ENCODE peak calls at places on chromosomes 11 and 22, in four cellular contexts. O, Z, J and L are unnamed samples.

GRCh38 chr11:92501346-92501745 is 276.7 kb downstream of the FAT3 start:
- DNase-seq in O (no peak), J (no peak), Z (no peak), L (no peak)

GRCh38 chr11:77091146-77091940 is 11.3 kb upstream of the OMP start:
- DNase-seq in O (peak; percentile 72), Z (peak; percentile 80), J (peak; percentile 64), L (peak; percentile 65)

GRCh38 chr11:15575409-15575808 is 460.7 kb downstream of the INSC start:
- DNase-seq in Z (no peak), O (no peak), J (no peak), L (no peak)

GRCh38 chr11:129790131-129790530 is 25.5 kb upstream of the TMEM45B start:
- DNase-seq in Z (no peak), O (no peak), J (no peak), L (no peak)

GRCh38 chr22:26642465-26643367 is 14.7 kb upstream of the MIAT start:
- DNase-seq in J (no peak), Z (no peak), O (no peak), L (peak; percentile 45)

GRCh38 chr11:115078461-115079438 is 400.4 kb downstream of the NXPE2 start:
- DNase-seq in Z (no peak), J (no peak), O (no peak), L (no peak)

GRCh38 chr11:12066056-12066798 is 44.2 kb upstream of the MICAL2 start:
- DNase-seq in J (peak; percentile 97), Z (no peak), O (no peak), L (no peak)

GRCh38 chr11:117572129-117572528 is 224.9 kb downstream of the DSCAML1 start:
- DNase-seq in J (no peak), O (no peak), Z (no peak), L (no peak)

GRCh38 chr11:621838-622237 is 2.9 kb downstream of the CDHR5 start:
- DNase-seq in J (no peak), O (no peak), Z (no peak), L (no peak)

GRCh38 chr11:4626207-4627105 is 10.8 kb upstream of the OR51D1 start:
- DNase-seq in Z (peak; percentile 80), O (peak; percentile 89), J (peak; percentile 63), L (peak; percentile 26)

GRCh38 chr11:105027671-105028070 is 4.7 kb upstream of the CASP5 start:
- DNase-seq in O (no peak), Z (no peak), J (no peak), L (no peak)

GRCh38 chr22:35319244-35319985 is 19.7 kb downstream of the TOM1 start:
- DNase-seq in J (no peak), O (no peak), Z (no peak), L (no peak)

GRCh38 chr11:61516191-61516590 is 7.6 kb downstream of the LRRC10B start:
- DNase-seq in Z (no peak), J (no peak), O (no peak), L (no peak)

GRCh38 chr11:126140106-126140931 is 71.1 kb downstream of the RPUSD4 start:
- DNase-seq in O (no peak), J (no peak), Z (no peak), L (no peak)

GRCh38 chr11:123434911-123435310 is 4.8 kb downstream of the GRAMD1B start:
- DNase-seq in J (no peak), O (no peak), Z (no peak), L (no peak)

GRCh38 chr11:783581-784015 is 6.3 kb downstream of the CEND1 start:
- DNase-seq in Z (peak; percentile 94), J (peak; percentile 72), O (peak; percentile 89), L (peak; percentile 27)

GRCh38 chr22:43818981-43819690 is 7.0 kb upstream of the EFCAB6 start:
- DNase-seq in J (no peak), O (no peak), Z (no peak), L (no peak)

GRCh38 chr11:46389450-46390330 is 1.9 kb downstream of the CHRM4 start:
- DNase-seq in O (peak; percentile 90), Z (peak; percentile 76), J (peak; percentile 59), L (no peak)

GRCh38 chr11:116500833-116501622 is 271.8 kb downstream of the BUD13 start:
- DNase-seq in J (no peak), O (no peak), Z (no peak), L (no peak)

GRCh38 chr11:44416776-44417175 is 106.8 kb upstream of the ALX4 start:
- DNase-seq in J (peak; percentile 64), Z (no peak), O (no peak), L (no peak)

GRCh38 chr11:104238916-104239315 is 75.0 kb upstream of the PDGFD start:
- DNase-seq in Z (no peak), O (no peak), J (no peak), L (no peak)

GRCh38 chr11:125504580-125504979 is 8.5 kb upstream of the FEZ1 start:
- DNase-seq in O (no peak), J (no peak), Z (no peak), L (no peak)

GRCh38 chr11:111445586-111445985 is 66.5 kb upstream of the POU2AF1 start:
- DNase-seq in J (no peak), O (no peak), Z (no peak), L (no peak)

GRCh38 chr22:47371263-47372090 is 609.0 kb downstream of the TBC1D22A start:
- DNase-seq in Z (no peak), O (no peak), J (no peak), L (no peak)

GRCh38 chr11:117054382-117054781 is 43.8 kb downstream of the SIK3 start:
- DNase-seq in Z (no peak), J (no peak), O (no peak), L (no peak)

GRCh38 chr11:69808708-69809107 is 10.5 kb downstream of the FGF3 start:
- DNase-seq in J (no peak), O (peak; percentile 44), Z (no peak), L (no peak)

GRCh38 chr11:83257638-83258229 is 28.4 kb downstream of the CCDC90B start:
- DNase-seq in O (no peak), J (peak; percentile 39), Z (no peak), L (no peak)

GRCh38 chr11:102476812-102477211 is 24.2 kb upstream of the TMEM123 start:
- DNase-seq in Z (no peak), J (peak; percentile 68), O (peak; percentile 35), L (peak; percentile 23)

GRCh38 chr22:45105281-45105700 is 58.4 kb upstream of the NUP50 start:
- DNase-seq in O (no peak), J (peak; percentile 95), Z (no peak), L (no peak)

GRCh38 chr22:42644422-42645340 is 4.3 kb upstream of the ATP5MGL start:
- DNase-seq in O (no peak), Z (no peak), J (no peak), L (no peak)

GRCh38 chr22:47817380-47817779 is 1054.9 kb downstream of the TBC1D22A start:
- DNase-seq in Z (no peak), J (no peak), O (no peak), L (no peak)

GRCh38 chr11:30786392-30787120 is 200.4 kb upstream of the MPPED2 start:
- DNase-seq in O (no peak), J (no peak), Z (no peak), L (no peak)

DNA sequence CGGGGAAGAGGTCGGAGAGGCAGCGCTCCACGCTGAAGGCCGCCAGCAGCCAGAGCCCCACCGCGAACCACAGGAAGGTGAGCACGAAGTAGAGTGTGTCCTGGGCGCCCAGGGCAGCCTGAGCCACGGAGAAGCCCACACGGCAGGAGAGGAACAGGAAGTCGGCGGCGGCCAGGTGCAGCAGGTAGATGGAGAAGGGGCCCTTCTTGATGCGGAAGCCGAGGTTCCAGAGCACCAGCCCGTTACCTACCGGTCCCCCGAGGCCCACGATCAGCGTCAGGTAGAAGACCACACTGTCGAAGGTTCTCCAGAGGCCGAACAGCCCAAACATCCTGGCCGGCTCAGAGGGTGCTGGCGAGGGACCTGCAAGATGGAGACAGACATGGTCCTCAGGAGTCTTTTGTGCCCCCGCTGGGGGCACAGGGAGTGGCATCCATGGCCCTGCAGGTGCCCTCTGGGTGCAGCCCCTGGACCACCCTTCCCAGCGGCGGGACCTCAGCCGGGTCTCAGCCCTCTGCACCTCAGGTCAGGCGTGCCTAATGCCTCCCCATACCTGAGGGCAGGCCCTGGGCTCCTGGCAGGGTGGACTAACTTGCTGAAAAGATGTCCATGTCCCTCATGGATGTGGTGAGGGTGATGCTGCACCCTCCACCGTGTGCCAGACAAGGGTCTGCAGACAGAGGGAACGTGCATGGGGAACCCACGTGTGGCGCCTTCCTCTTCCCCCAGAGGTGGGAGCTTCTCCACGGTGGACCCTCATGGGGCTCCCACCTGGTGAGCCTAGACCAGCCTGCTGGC is at the start of gene MRGPRG:
- DNase-seq in Z (no peak), O (no peak), J (no peak), L (no peak)
- H3K4me1 ChIP-seq in Z (peaks cover 14% of the 10 kb centered on the region), O (no peaks in the 10 kb centered on the region), J (no peaks in the 10 kb centered on the region), L (no peaks in the 10 kb centered on the region)

DNA sequence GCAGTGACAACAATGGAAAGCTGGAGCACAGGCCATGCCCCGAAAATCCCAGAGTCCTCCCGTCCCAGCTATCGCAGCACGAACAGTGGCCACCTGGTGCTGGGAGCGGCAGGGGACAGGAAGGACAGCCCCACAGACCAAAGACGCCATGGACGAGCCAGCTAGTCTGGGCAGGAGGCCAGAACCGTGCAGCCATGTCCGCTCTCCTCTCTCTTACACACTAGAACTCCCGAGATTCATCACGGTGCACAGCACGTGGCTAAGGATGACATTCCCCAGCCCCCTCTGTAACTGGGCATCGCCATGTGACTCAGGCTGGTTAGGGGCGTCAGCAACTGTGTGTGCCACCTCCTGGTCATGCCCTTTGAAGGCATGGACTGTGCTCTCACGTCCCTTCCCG is 4.6 kb downstream of the CDPF1 start:
- DNase-seq in O (no peak), Z (no peak), J (no peak), L (no peak)
- H3K4me1 ChIP-seq in O (peaks cover 15% of the 10 kb centered on the region), Z (peaks cover 1% of the 10 kb centered on the region), J (peaks cover 3% of the 10 kb centered on the region), L (peaks cover 16% of the 10 kb centered on the region)

GRCh38 chr11:128513915-128514681 is 73.3 kb downstream of the ETS1 start:
- DNase-seq in O (no peak), J (no peak), Z (no peak), L (no peak)
- H3K4me1 ChIP-seq in O (peaks cover 5% of the 10 kb centered on the region), J (peaks cover 55% of the 10 kb centered on the region), Z (no peaks in the 10 kb centered on the region), L (peaks cover 59% of the 10 kb centered on the region)

GRCh38 chr11:119306373-119306890 is 10.5 kb downstream of the MCAM start:
- DNase-seq in Z (no peak), J (no peak), O (no peak), L (no peak)
- H3K4me1 ChIP-seq in Z (no peaks in the 10 kb centered on the region), J (peaks cover 20% of the 10 kb centered on the region), O (no peaks in the 10 kb centered on the region), L (peaks cover 26% of the 10 kb centered on the region)